ENCODE peak calls at places on chromosomes 3 and 15, in five cellular contexts. M is WERI-Rb-1; J is T-helper 9 cell; E is stimulated activated CD4-positive, alpha-beta T cell treated with anti-CD3 and anti-CD28 coated beads, Interleukin-1b, Interleukin-23, amount 100 ng/mL, for 48 hours; T is endothelial cell of umbilical vein. K is an unnamed sample.

GRCh38 chr3:151171145-151171544 is 31.9 kb downstream of the GPR171 start:
- DNase-seq in T (no peak), M (no peak), E (peak; percentile 41), J (no peak), K (no peak)

GRCh38 chr3:50334339-50335075 is 6.1 kb downstream of the RASSF1 start:
- DNase-seq in J (no peak), M (no peak), E (no peak), T (peak; percentile 47), K (no peak)

GRCh38 chr3:65193531-65193930 is 505.7 kb upstream of the ADAMTS9 start:
- DNase-seq in M (no peak), J (no peak), E (no peak), T (no peak), K (no peak)

GRCh38 chr3:42159706-42160472 is 68.7 kb downstream of the TRAK1 start:
- DNase-seq in E (peak; percentile 5), J (no peak), M (peak; percentile 89), T (peak; percentile 36), K (no peak)

GRCh38 chr15:93030430-93031102 is 58.4 kb downstream of the RGMA start:
- DNase-seq in E (peak; percentile 60), J (peak; percentile 59), T (peak; percentile 64), M (peak; percentile 66), K (peak; percentile 94)

GRCh38 chr3:108462899-108463298 is 47.5 kb downstream of the MYH15 start:
- DNase-seq in J (no peak), M (no peak), T (no peak), E (no peak), K (no peak)

GRCh38 chr3:59052803-59053411 is 3.1 kb upstream of the CFAP20DC start:
- DNase-seq in J (no peak), T (peak; percentile 44), M (no peak), E (no peak), K (no peak)

GRCh38 chr3:94158461-94158860 is 95.6 kb downstream of the NSUN3 start:
- DNase-seq in E (no peak), T (no peak), J (no peak), M (no peak), K (no peak)

GRCh38 chr15:50059883-50060282 is 59.1 kb downstream of the ATP8B4 start:
- DNase-seq in E (no peak), J (no peak), M (no peak), T (no peak), K (no peak)

GRCh38 chr3:60309539-60310268 is 941.5 kb downstream of the FHIT start:
- DNase-seq in M (no peak), J (no peak), E (no peak), T (no peak), K (no peak)

GRCh38 chr3:85681906-85682305 is 723.1 kb downstream of the CADM2 start:
- DNase-seq in J (no peak), T (no peak), E (no peak), M (no peak), K (no peak)

GRCh38 chr15:75811616-75812015 is 31.6 kb upstream of the UBE2Q2 start:
- DNase-seq in J (no peak), M (no peak), E (no peak), T (no peak), K (no peak)

GRCh38 chr15:86863226-86863915 is 783.7 kb downstream of the AGBL1 start:
- DNase-seq in T (no peak), M (no peak), E (no peak), J (no peak), K (no peak)

GRCh38 chr15:43771816-43772215 is 5.0 kb downstream of the ELL3 start:
- DNase-seq in T (no peak), J (no peak), M (no peak), E (no peak), K (no peak)

GRCh38 chr3:73552700-73553099 is 72.0 kb downstream of the PDZRN3 start:
- DNase-seq in M (no peak), T (no peak), E (no peak), J (no peak), K (no peak)

GRCh38 chr15:26242565-26242964 is 379.4 kb upstream of the ATP10A start:
- DNase-seq in E (no peak), M (no peak), T (no peak), J (no peak), K (no peak)

GRCh38 chr3:136772709-136773108 is 20.5 kb upstream of the STAG1 start:
- DNase-seq in M (no peak), T (no peak), E (no peak), J (no peak), K (no peak)

GRCh38 chr15:75785771-75786563 is 57.3 kb upstream of the UBE2Q2 start:
- DNase-seq in T (peak; percentile 15), E (no peak), M (peak; percentile 87), J (no peak), K (no peak)

GRCh38 chr3:42720126-42720525 is 17.5 kb upstream of the HHATL start:
- DNase-seq in T (no peak), E (no peak), M (no peak), J (no peak), K (no peak)

GRCh38 chr3:38227989-38228388 is 37.6 kb upstream of the SLC22A13 start:
- DNase-seq in T (peak; percentile 41), J (no peak), E (no peak), M (no peak), K (no peak)

GRCh38 chr3:126081618-126082333 is 2.1 kb downstream of the SLC41A3 start:
- DNase-seq in M (peak; percentile 32), J (no peak), E (no peak), T (no peak), K (peak; percentile 39)

GRCh38 chr3:134373278-134373941 is 837 bp downstream of the AMOTL2 start:
- DNase-seq in M (peak; percentile 76), E (no peak), T (peak; percentile 85), J (no peak), K (peak; percentile 90)

GRCh38 chr15:76961277-76962010 is 29.9 kb downstream of the RCN2 start:
- DNase-seq in T (peak; percentile 15), J (no peak), M (no peak), E (no peak), K (no peak)

GRCh38 chr3:14508966-14509795 is 31.0 kb downstream of the GRIP2 start:
- DNase-seq in M (peak; percentile 86), T (peak; percentile 30), J (peak; percentile 65), E (peak; percentile 72), K (peak; percentile 98)

GRCh38 chr3:43148033-43148432 is 42.2 kb upstream of the POMGNT2 start:
- DNase-seq in J (no peak), M (no peak), E (no peak), T (no peak), K (no peak)